ENCODE peak calls at places on chromosomes 3 and 15, in four cellular contexts. A is pancreas, K is endothelial cell, G is ovary. I is an unnamed sample.

GRCh38 chr3:192923731-192924130 is 6.1 kb upstream of the MB21D2 start:
- DNase-seq in A (no peak), K (no peak), G (no peak), I (no peak)

GRCh38 chr3:63753567-63753966 is 65.5 kb upstream of the C3orf49 start:
- DNase-seq in K (peak; percentile 4), G (no peak), A (no peak), I (no peak)

GRCh38 chr15:51842265-51842664 is 12.8 kb downstream of the TMOD3 start:
- DNase-seq in K (no peak), G (no peak), A (no peak), I (no peak)

GRCh38 chr3:12170207-12170606 is 11.5 kb upstream of the TIMP4 start:
- DNase-seq in G (no peak), A (no peak), K (no peak), I (no peak)

GRCh38 chr15:71093089-71094024 is 21.9 kb upstream of the THSD4 start:
- DNase-seq in K (no peak), A (peak; percentile 26), G (no peak), I (no peak)

GRCh38 chr15:71599404-71600225 is 210.7 kb upstream of the NR2E3 start:
- DNase-seq in G (peak; percentile 20), A (peak; percentile 20), K (no peak), I (no peak)

GRCh38 chr3:181711325-181712135 is at the start of gene SOX2:
- DNase-seq in A (peak; percentile 65), K (peak; percentile 90), G (peak; percentile 29), I (peak; percentile 93)

GRCh38 chr3:124584245-124584551 is 146.1 kb upstream of the UMPS start:
- DNase-seq in A (no peak), G (no peak), K (no peak), I (no peak)

GRCh38 chr3:55191911-55192787 is 264.3 kb upstream of the LRTM1 start:
- DNase-seq in K (no peak), A (no peak), G (no peak), I (no peak)

GRCh38 chr15:48370460-48370859 is 39.2 kb downstream of the DUT start:
- DNase-seq in A (no peak), K (no peak), G (no peak), I (no peak)

GRCh38 chr3:100214574-100214964 is 46.2 kb upstream of the TBC1D23 start:
- DNase-seq in K (no peak), A (no peak), G (no peak), I (no peak)

GRCh38 chr15:27958911-27959598 is 140.1 kb downstream of the OCA2 start:
- DNase-seq in G (no peak), K (no peak), A (no peak), I (no peak)

GRCh38 chr3:179265092-179265491 is 14.2 kb upstream of the KCNMB3 start:
- DNase-seq in K (no peak), G (no peak), A (no peak), I (no peak)

GRCh38 chr15:73564255-73564654 is 68.9 kb downstream of the NPTN start:
- DNase-seq in G (no peak), A (no peak), K (no peak), I (no peak)

GRCh38 chr3:114879059-114880031 is 267.7 kb downstream of the ZBTB20 start:
- DNase-seq in A (no peak), G (peak; percentile 25), K (no peak), I (no peak)

GRCh38 chr3:109023656-109024254 is 70.1 kb upstream of the GUCA1C start:
- DNase-seq in G (peak; percentile 23), K (peak; percentile 44), A (peak; percentile 16), I (no peak)

GRCh38 chr15:48631191-48631770 is 14.2 kb downstream of the FBN1 start:
- DNase-seq in A (no peak), G (no peak), K (no peak), I (no peak)

GRCh38 chr15:97521894-97522293 is 438.6 kb upstream of the ARRDC4 start:
- DNase-seq in G (no peak), A (no peak), K (no peak), I (no peak)

GRCh38 chr3:132784502-132785025 is 62.4 kb upstream of the NPHP3 start:
- DNase-seq in K (no peak), A (no peak), G (no peak), I (no peak)

GRCh38 chr15:33188654-33189257 is 5.8 kb downstream of the FMN1 start:
- DNase-seq in G (no peak), A (no peak), K (no peak), I (no peak)

GRCh38 chr3:126103121-126104027 is 19.4 kb upstream of the SLC41A3 start:
- DNase-seq in G (no peak), K (no peak), A (no peak), I (peak; percentile 58)
- TF ChIP-seq CTCF in G (no peak), K (no peak), A (no peak), I (peak; percentile 65)

DNA sequence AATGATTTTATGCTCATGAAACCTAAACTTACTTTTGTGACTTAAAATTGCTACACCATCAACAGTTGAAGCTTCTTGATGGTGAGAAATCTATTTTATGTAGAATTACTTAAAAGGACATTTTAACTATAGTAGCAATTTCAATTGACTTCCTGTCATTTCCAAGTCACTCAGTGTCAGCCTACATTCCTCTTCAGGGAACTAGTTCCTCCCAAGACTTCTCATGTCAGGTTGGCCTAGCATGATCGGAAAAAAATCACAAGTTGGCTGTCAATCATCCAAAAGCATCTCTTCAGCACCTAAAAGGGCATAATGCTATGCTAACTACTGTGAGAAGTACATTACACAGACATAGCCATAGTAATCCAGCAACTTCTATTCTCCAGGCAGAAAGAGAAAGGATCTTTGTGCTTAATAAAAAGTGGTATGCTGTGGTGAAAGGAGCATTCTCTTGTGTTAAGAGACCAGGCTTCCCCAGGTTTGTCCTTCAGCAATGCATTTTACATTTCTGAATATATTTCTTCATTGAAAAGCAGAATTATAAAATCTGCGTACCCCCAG is 893.7 kb downstream of the AGBL1 start:
- DNase-seq in A (no peak), G (no peak), K (no peak), I (no peak)
- TF ChIP-seq CTCF in A (no peak), G (no peak), K (no peak), I (no peak)

GRCh38 chr3:169929830-169930519 is 18.6 kb downstream of the SAMD7 start:
- DNase-seq in A (no peak), G (no peak), K (no peak), I (no peak)
- TF ChIP-seq CTCF in A (no peak), G (no peak), K (no peak), I (no peak)

DNA sequence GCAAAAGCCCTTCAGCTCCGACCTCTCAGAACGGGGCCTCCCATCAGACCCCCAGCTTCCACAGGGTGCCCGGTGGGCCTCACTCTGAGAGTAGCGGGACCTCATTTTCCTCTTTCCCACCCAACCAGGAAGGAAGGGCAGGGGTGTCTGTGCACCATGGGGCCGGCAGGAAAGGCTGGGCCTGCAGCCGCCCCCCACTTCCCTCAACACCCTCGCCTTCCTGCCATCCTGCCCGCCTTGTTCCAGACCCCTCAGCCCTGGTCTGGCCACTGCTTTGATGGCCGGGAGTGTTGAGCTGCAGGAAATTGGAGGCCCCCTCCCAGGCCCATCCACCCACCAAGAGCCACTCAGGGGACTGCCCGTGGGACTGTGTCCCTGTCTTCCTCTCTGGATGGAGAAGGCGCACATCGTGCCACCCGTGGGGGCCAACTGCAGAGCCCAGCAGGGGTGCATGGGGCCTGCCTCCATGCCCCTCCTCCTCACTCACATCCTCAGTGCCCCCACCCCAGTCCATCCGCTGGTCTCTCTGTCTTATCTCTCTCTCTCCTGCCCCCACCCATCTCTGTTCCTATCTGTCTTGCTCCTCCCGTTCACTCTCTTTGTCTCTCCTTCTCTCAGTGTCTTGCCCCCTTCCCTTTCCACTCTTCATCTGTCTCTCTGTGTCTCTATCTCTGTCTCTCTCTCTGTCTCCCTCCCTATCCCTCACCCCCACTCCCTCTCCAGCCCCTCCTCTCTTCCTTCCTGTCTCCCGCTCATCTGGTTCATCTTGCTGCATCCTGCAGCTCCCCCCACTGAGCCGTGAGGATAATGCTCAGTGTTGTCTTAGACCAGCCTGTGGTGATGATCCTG is 1.8 kb upstream of the PLXND1 start:
- DNase-seq in K (peak; percentile 57), A (no peak), G (no peak), I (peak; percentile 80)
- TF ChIP-seq CTCF in K (no peak), A (no peak), G (no peak), I (peak; percentile 46)

DNA sequence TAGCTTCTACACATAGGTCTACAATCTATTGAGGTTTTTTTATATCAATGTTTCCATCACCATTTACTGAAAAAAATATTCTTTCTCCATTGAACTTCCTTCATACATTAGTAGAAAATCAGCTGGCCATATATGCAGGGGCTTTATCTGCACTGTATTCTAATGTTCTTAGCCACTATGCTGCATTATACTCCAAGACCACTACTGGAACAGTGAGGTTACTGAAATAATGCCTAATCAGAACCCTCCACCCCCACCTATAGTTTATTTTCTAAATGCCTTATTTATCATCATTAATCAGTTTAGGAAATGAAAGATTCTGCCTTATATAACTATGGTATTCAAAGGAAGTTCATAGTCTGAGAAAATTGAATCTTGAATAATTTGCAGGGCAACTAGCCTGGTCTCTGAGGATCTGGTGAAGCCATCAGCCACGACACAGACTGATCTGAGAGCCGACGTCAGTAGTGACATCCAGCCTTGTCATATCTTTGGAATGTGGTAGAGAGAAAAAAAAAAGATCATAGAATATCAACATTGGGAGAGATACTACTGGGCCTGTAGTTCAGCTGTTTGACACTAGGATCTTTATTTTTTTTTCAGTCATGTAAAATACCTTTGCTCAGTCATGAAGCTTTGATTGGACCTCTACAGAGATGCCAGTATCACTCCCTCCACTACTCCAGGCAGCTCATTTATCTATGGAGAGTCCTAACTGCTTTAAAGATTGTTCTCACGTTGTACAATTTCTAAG is 66.6 kb downstream of the P3H2 start:
- DNase-seq in G (no peak), K (no peak), A (no peak), I (no peak)
- TF ChIP-seq CTCF in G (no peak), K (no peak), A (no peak), I (no peak)

DNA sequence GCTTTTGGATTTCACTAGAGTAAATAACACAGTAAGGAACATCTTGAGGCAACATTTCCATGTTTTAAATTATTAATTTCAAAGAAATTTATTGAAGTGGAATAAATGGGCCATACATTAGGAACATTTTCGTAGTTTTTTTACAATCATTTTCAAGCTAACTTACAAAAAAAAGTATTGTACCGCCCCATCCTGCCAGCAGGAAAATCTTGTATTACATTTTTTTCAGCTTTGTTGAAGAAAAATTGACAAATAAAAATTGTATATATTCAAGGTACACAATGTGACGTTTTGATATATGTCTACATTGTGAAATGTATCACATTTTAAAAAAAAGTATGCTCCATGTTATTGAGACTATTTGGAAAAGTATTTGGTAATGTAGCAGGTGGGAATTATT is 1001.9 kb upstream of the NR2F2 start:
- DNase-seq in G (no peak), A (no peak), K (no peak), I (no peak)
- TF ChIP-seq CTCF in G (no peak), A (no peak), K (peak; percentile 40), I (no peak)